ENCODE peak calls at places on chromosomes 13 and 19, in four cellular contexts. Q, Z, S and V are unnamed samples.

GRCh38 chr13:91369432-91369831 is 21.9 kb downstream of the MIR17HG start:
- DNase-seq in Q (peak), Z (peak), S (no peak), V (no peak)

GRCh38 chr13:97122381-97122996 is 99.6 kb upstream of the MBNL2 start:
- DNase-seq in Q (peak), Z (no peak), S (no peak), V (peak)

GRCh38 chr13:21668665-21669599 is 1.9 kb upstream of the FGF9 start:
- DNase-seq in Q (peak), Z (peak), S (no peak), V (no peak)

GRCh38 chr19:19034204-19034624 is 811 bp downstream of the ARMC6 start:
- DNase-seq in Q (peak), Z (peak), S (no peak), V (peak)

GRCh38 chr13:96963786-96964475 is 30.3 kb downstream of the OXGR1 start:
- DNase-seq in Q (no peak), Z (no peak), S (no peak), V (peak)

GRCh38 chr13:101449971-101450748 is 2.3 kb upstream of the ITGBL1 start:
- DNase-seq in Q (peak), Z (no peak), S (no peak), V (peak)

GRCh38 chr19:18090545-18091216 is 3.9 kb upstream of the IL12RB1 start:
- DNase-seq in Q (no peak), Z (no peak), S (no peak), V (no peak)

GRCh38 chr19:11381535-11382369 is 2.4 kb downstream of the EPOR start:
- DNase-seq in Q (peak), Z (peak), S (no peak), V (peak)

GRCh38 chr13:21674271-21675009 is 3.6 kb downstream of the FGF9 start:
- DNase-seq in Q (no peak), Z (peak), S (peak), V (no peak)

GRCh38 chr19:15050639-15051038 is 1.4 kb downstream of the CASP14 start:
- DNase-seq in Q (no peak), Z (no peak), S (no peak), V (no peak)

GRCh38 chr19:3665681-3666544 is 34.4 kb downstream of the PIP5K1C start:
- DNase-seq in Q (peak), Z (peak), S (no peak), V (peak)

GRCh38 chr13:60398949-60399589 is 2.0 kb downstream of the TDRD3 start:
- DNase-seq in Q (peak), Z (no peak), S (no peak), V (no peak)

GRCh38 chr13:45807520-45808099 is 43.9 kb downstream of the SIAH3 start:
- DNase-seq in Q (peak), Z (no peak), S (no peak), V (peak)

GRCh38 chr13:27472941-27473340 is 22.6 kb upstream of the MTIF3 start:
- DNase-seq in Q (no peak), Z (no peak), S (no peak), V (no peak)

GRCh38 chr13:67223024-67223423 is 7.1 kb downstream of the PCDH9 start:
- DNase-seq in Q (peak), Z (no peak), S (no peak), V (no peak)

GRCh38 chr19:13132471-13133166 is 14.6 kb downstream of the NACC1 start:
- DNase-seq in Q (peak), Z (peak), S (no peak), V (peak)

GRCh38 chr19:664913-665443 is 2.0 kb upstream of the RNF126 start:
- DNase-seq in Q (peak), Z (peak), S (no peak), V (peak)

GRCh38 chr19:20503536-20503935 is 62.0 kb downstream of the ZNF737 start:
- DNase-seq in Q (peak), Z (no peak), S (no peak), V (peak)

GRCh38 chr19:18777725-18778389 is 13.2 kb downstream of the COMP start:
- DNase-seq in Q (no peak), Z (no peak), S (no peak), V (no peak)

GRCh38 chr19:16901491-16902175 is 12.8 kb downstream of the F2RL3 start:
- DNase-seq in Q (no peak), Z (no peak), S (no peak), V (no peak)

GRCh38 chr13:114112231-114112825 is 20.1 kb downstream of the RASA3 start:
- DNase-seq in Q (no peak), Z (no peak), S (no peak), V (no peak)

GRCh38 chr13:99431927-99432636 is 69.2 kb upstream of the TM9SF2 start:
- DNase-seq in Q (no peak), Z (no peak), S (no peak), V (no peak)

GRCh38 chr19:54431255-54431838 is 16.1 kb downstream of the TTYH1 start:
- DNase-seq in Q (peak), Z (no peak), S (no peak), V (peak)

GRCh38 chr19:6739390-6739883 is at the start of gene TRIP10:
- DNase-seq in Q (peak), Z (peak), S (peak), V (peak)

GRCh38 chr19:53432088-53432661 is 391 bp downstream of the ZNF761 start:
- DNase-seq in Q (peak), Z (peak), S (no peak), V (peak)

GRCh38 chr19:19655641-19656343 is 7.7 kb downstream of the ATP13A1 start:
- DNase-seq in Q (no peak), Z (no peak), S (no peak), V (no peak)

GRCh38 chr13:110264685-110265275 is 42.2 kb downstream of the COL4A1 start:
- DNase-seq in Q (no peak), Z (no peak), S (peak), V (no peak)

GRCh38 chr19:1313695-1314613 is 28.3 kb downstream of the EFNA2 start:
- DNase-seq in Q (no peak), Z (no peak), S (no peak), V (no peak)

GRCh38 chr13:47564041-47564440 is 437.0 kb downstream of the SUCLA2 start:
- DNase-seq in Q (no peak), Z (no peak), S (no peak), V (no peak)

GRCh38 chr19:49848938-49849337 is 2.0 kb upstream of the PTOV1 start:
- DNase-seq in Q (no peak), Z (no peak), S (no peak), V (no peak)

GRCh38 chr19:5352229-5352763 is 11.7 kb upstream of the PTPRS start:
- DNase-seq in Q (no peak), Z (no peak), S (no peak), V (peak)

GRCh38 chr13:40148103-40148502 is 492.6 kb downstream of the COG6 start:
- DNase-seq in Q (no peak), Z (peak), S (no peak), V (no peak)

GRCh38 chr19:48987323-48987722 is 5.8 kb downstream of the GYS1 start:
- DNase-seq in Q (no peak), Z (no peak), S (no peak), V (no peak)

GRCh38 chr13:81872581-81872980 is 1531.7 kb upstream of the SPRY2 start:
- DNase-seq in Q (peak), Z (no peak), S (no peak), V (no peak)

GRCh38 chr19:703651-704446 is 4.9 kb upstream of the PALM start:
- DNase-seq in Q (peak), Z (peak), S (no peak), V (peak)

GRCh38 chr19:41868120-41868988 is 8.3 kb downstream of the RPS19 start:
- DNase-seq in Q (no peak), Z (no peak), S (no peak), V (no peak)